ENCODE peak calls at places on chromosomes 12 and 14, in four cellular contexts. One of them, this sample, is unnamed.

GRCh38 chr14:57834001-57834598 is 31.8 kb downstream of the SLC35F4 start:
- DNase-seq in heart left ventricle: no peak
- DNase-seq in astrocyte of the spinal cord: peak; percentile 36
- DNase-seq in psoas muscle: no peak
- DNase-seq in this sample: no peak

GRCh38 chr14:89473979-89474378 is 56.9 kb upstream of the FOXN3 start:
- DNase-seq in astrocyte of the spinal cord: peak; percentile 41
- DNase-seq in heart left ventricle: no peak
- DNase-seq in psoas muscle: no peak
- DNase-seq in this sample: peak; percentile 29

GRCh38 chr12:6772331-6772695 is at the start of gene LAG3:
- DNase-seq in astrocyte of the spinal cord: no peak
- DNase-seq in psoas muscle: no peak
- DNase-seq in heart left ventricle: no peak
- DNase-seq in this sample: no peak

GRCh38 chr14:92726933-92727262 is 21.5 kb downstream of the LGMN start:
- DNase-seq in psoas muscle: no peak
- DNase-seq in astrocyte of the spinal cord: no peak
- DNase-seq in heart left ventricle: no peak
- DNase-seq in this sample: no peak

GRCh38 chr12:77841467-77842054 is 10.9 kb downstream of the NAV3 start:
- DNase-seq in astrocyte of the spinal cord: no peak
- DNase-seq in psoas muscle: no peak
- DNase-seq in heart left ventricle: peak; percentile 42
- DNase-seq in this sample: peak; percentile 63

GRCh38 chr14:32366256-32366655 is 37.2 kb downstream of the AKAP6 start:
- DNase-seq in astrocyte of the spinal cord: peak; percentile 86
- DNase-seq in psoas muscle: no peak
- DNase-seq in heart left ventricle: no peak
- DNase-seq in this sample: no peak

GRCh38 chr12:123828871-123829547 is 66.9 kb downstream of the DNAH10 start:
- DNase-seq in psoas muscle: no peak
- DNase-seq in heart left ventricle: no peak
- DNase-seq in astrocyte of the spinal cord: no peak
- DNase-seq in this sample: no peak

GRCh38 chr14:72262771-72263170 is 330.5 kb downstream of the RGS6 start:
- DNase-seq in astrocyte of the spinal cord: no peak
- DNase-seq in heart left ventricle: no peak
- DNase-seq in psoas muscle: no peak
- DNase-seq in this sample: no peak

GRCh38 chr14:32509632-32510187 is 180.6 kb downstream of the AKAP6 start:
- DNase-seq in heart left ventricle: peak; percentile 56
- DNase-seq in psoas muscle: peak; percentile 67
- DNase-seq in astrocyte of the spinal cord: peak; percentile 99
- DNase-seq in this sample: peak; percentile 93

GRCh38 chr14:39398382-39398781 is 33.9 kb downstream of the FBXO33 start:
- DNase-seq in heart left ventricle: no peak
- DNase-seq in psoas muscle: no peak
- DNase-seq in astrocyte of the spinal cord: no peak
- DNase-seq in this sample: no peak

GRCh38 chr14:48826058-48826457 is 760.1 kb downstream of the RPS29 start:
- DNase-seq in psoas muscle: no peak
- DNase-seq in astrocyte of the spinal cord: no peak
- DNase-seq in heart left ventricle: no peak
- DNase-seq in this sample: no peak

GRCh38 chr14:32263939-32264567 is 61.0 kb upstream of the RNU6-8 start:
- DNase-seq in psoas muscle: no peak
- DNase-seq in astrocyte of the spinal cord: no peak
- DNase-seq in heart left ventricle: no peak
- DNase-seq in this sample: no peak

GRCh38 chr12:109741286-109741969 is 27.8 kb downstream of the FAM222A start:
- DNase-seq in astrocyte of the spinal cord: no peak
- DNase-seq in heart left ventricle: no peak
- DNase-seq in psoas muscle: peak; percentile 5
- DNase-seq in this sample: no peak

GRCh38 chr12:20513189-20513588 is 144.9 kb downstream of the PDE3A start:
- DNase-seq in psoas muscle: no peak
- DNase-seq in astrocyte of the spinal cord: no peak
- DNase-seq in heart left ventricle: no peak
- DNase-seq in this sample: no peak

GRCh38 chr14:85444685-85445084 is 85.3 kb upstream of the FLRT2 start:
- DNase-seq in psoas muscle: no peak
- DNase-seq in astrocyte of the spinal cord: peak; percentile 70
- DNase-seq in heart left ventricle: peak; percentile 36
- DNase-seq in this sample: no peak

GRCh38 chr12:93573552-93574223 is 1.2 kb downstream of the SOCS2 start:
- DNase-seq in psoas muscle: no peak
- DNase-seq in astrocyte of the spinal cord: peak; percentile 40
- DNase-seq in heart left ventricle: peak; percentile 41
- DNase-seq in this sample: peak; percentile 66

GRCh38 chr12:12671850-12672660 is 23.9 kb downstream of the GPR19 start:
- DNase-seq in psoas muscle: no peak
- DNase-seq in heart left ventricle: no peak
- DNase-seq in astrocyte of the spinal cord: peak; percentile 44
- DNase-seq in this sample: peak; percentile 18

GRCh38 chr14:65849096-65849495 is 436.6 kb downstream of the FUT8 start:
- DNase-seq in astrocyte of the spinal cord: no peak
- DNase-seq in psoas muscle: no peak
- DNase-seq in heart left ventricle: no peak
- DNase-seq in this sample: no peak

GRCh38 chr14:36241183-36241582 is 64.7 kb upstream of the PTCSC3 start:
- DNase-seq in astrocyte of the spinal cord: no peak
- DNase-seq in psoas muscle: no peak
- DNase-seq in heart left ventricle: no peak
- DNase-seq in this sample: peak; percentile 37

GRCh38 chr14:76699901-76700590 is 61.2 kb upstream of the VASH1 start:
- DNase-seq in heart left ventricle: no peak
- DNase-seq in psoas muscle: no peak
- DNase-seq in astrocyte of the spinal cord: no peak
- DNase-seq in this sample: no peak

GRCh38 chr14:74502236-74503019 is 8.9 kb downstream of the ISCA2 start:
- DNase-seq in astrocyte of the spinal cord: no peak
- DNase-seq in heart left ventricle: no peak
- DNase-seq in psoas muscle: no peak
- DNase-seq in this sample: peak; percentile 44
- TF ChIP-seq CTCF in astrocyte of the spinal cord: peak; percentile 71
- TF ChIP-seq CTCF in heart left ventricle: peak; percentile 41
- TF ChIP-seq CTCF in psoas muscle: peak; percentile 14
- TF ChIP-seq CTCF in this sample: peak; percentile 80

GRCh38 chr14:74610866-74611671 is 968 bp downstream of the LTBP2 start:
- DNase-seq in psoas muscle: no peak
- DNase-seq in astrocyte of the spinal cord: peak; percentile 52
- DNase-seq in heart left ventricle: no peak
- DNase-seq in this sample: no peak
- H3K4me3 ChIP-seq in psoas muscle: peak overlapping the region; percentile 84
- H3K4me3 ChIP-seq in astrocyte of the spinal cord: peak overlapping the region; percentile 74
- H3K4me3 ChIP-seq in heart left ventricle: peak overlapping the region; percentile 53
- H3K4me3 ChIP-seq in this sample: peak overlapping the region; percentile 68

GRCh38 chr12:112421363-112421762 is 2.6 kb downstream of the PTPN11 start:
- DNase-seq in astrocyte of the spinal cord: no peak
- DNase-seq in heart left ventricle: no peak
- DNase-seq in psoas muscle: no peak
- DNase-seq in this sample: no peak

GRCh38 chr12:112420740-112421139 is 2.0 kb downstream of the PTPN11 start:
- DNase-seq in astrocyte of the spinal cord: no peak
- DNase-seq in psoas muscle: no peak
- DNase-seq in heart left ventricle: no peak
- DNase-seq in this sample: no peak

GRCh38 chr12:112418248-112418595 is 525 bp upstream of the PTPN11 start:
- DNase-seq in astrocyte of the spinal cord: no peak
- DNase-seq in psoas muscle: no peak
- DNase-seq in heart left ventricle: no peak
- DNase-seq in this sample: no peak

GRCh38 chr12:112418596-112419268 is at the start of gene PTPN11:
- DNase-seq in astrocyte of the spinal cord: peak; percentile 83
- DNase-seq in heart left ventricle: peak; percentile 88
- DNase-seq in psoas muscle: peak; percentile 91
- DNase-seq in this sample: peak; percentile 54

GRCh38 chr12:112419269-112420133 is 754 bp downstream of the PTPN11 start:
- DNase-seq in astrocyte of the spinal cord: peak; percentile 75
- DNase-seq in heart left ventricle: peak; percentile 67
- DNase-seq in psoas muscle: peak; percentile 79
- DNase-seq in this sample: peak; percentile 80
- TF ChIP-seq CTCF in astrocyte of the spinal cord: no peak
- TF ChIP-seq CTCF in heart left ventricle: no peak
- TF ChIP-seq CTCF in psoas muscle: no peak
- TF ChIP-seq CTCF in this sample: no peak

GRCh38 chr14:53943751-53944083 is 12.9 kb downstream of the BMP4 start:
- DNase-seq in astrocyte of the spinal cord: no peak
- DNase-seq in heart left ventricle: no peak
- DNase-seq in psoas muscle: no peak
- DNase-seq in this sample: no peak

GRCh38 chr14:53948181-53948884 is 8.3 kb downstream of the BMP4 start:
- DNase-seq in heart left ventricle: no peak
- DNase-seq in psoas muscle: no peak
- DNase-seq in astrocyte of the spinal cord: peak; percentile 17
- DNase-seq in this sample: no peak

GRCh38 chr14:53946404-53947400 is 9.9 kb downstream of the BMP4 start:
- DNase-seq in psoas muscle: no peak
- DNase-seq in astrocyte of the spinal cord: peak; percentile 46
- DNase-seq in heart left ventricle: no peak
- DNase-seq in this sample: no peak

GRCh38 chr14:53947452-53948180 is 9.0 kb downstream of the BMP4 start:
- DNase-seq in heart left ventricle: no peak
- DNase-seq in astrocyte of the spinal cord: peak; percentile 60
- DNase-seq in psoas muscle: no peak
- DNase-seq in this sample: no peak

DNA sequence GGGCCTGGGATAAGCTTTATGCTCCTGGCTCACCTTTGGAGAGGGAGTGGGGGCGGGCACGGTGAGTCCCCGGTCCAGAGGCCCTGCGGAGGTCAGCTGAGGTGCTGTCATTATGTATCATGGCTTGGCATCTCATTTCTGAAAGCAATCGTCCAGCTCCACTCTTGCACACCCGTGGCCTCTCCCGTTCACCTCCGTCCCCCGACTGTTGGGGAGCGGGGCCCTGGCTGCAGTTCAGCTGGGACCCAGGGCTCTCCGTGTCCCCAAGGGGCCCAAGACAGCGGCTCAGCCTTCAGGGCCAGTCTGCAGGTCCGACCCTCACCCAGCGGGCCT is 10.6 kb downstream of the BMP4 start:
- DNase-seq in heart left ventricle: no peak
- DNase-seq in astrocyte of the spinal cord: no peak
- DNase-seq in psoas muscle: no peak
- DNase-seq in this sample: no peak
- H3K4me3 ChIP-seq in heart left ventricle: no peak overlapping the region
- H3K4me3 ChIP-seq in astrocyte of the spinal cord: no peak overlapping the region
- H3K4me3 ChIP-seq in psoas muscle: no peak overlapping the region
- H3K4me3 ChIP-seq in this sample: no peak overlapping the region

GRCh38 chr12:108561852-108562347 is 496 bp upstream of the ISCU start:
- DNase-seq in astrocyte of the spinal cord: no peak
- DNase-seq in heart left ventricle: no peak
- DNase-seq in psoas muscle: no peak
- DNase-seq in this sample: no peak

GRCh38 chr12:108562348-108563134 is at the start of gene ISCU:
- DNase-seq in psoas muscle: peak; percentile 99
- DNase-seq in astrocyte of the spinal cord: peak; percentile 97
- DNase-seq in heart left ventricle: peak; percentile 97
- DNase-seq in this sample: peak; percentile 85

GRCh38 chr12:108560321-108560721 is 652 bp downstream of the SART3 start:
- DNase-seq in psoas muscle: no peak
- DNase-seq in heart left ventricle: no peak
- DNase-seq in astrocyte of the spinal cord: peak; percentile 37
- DNase-seq in this sample: peak; percentile 63

GRCh38 chr12:108560752-108561719 is at the start of gene SART3:
- DNase-seq in psoas muscle: peak; percentile 85
- DNase-seq in heart left ventricle: peak; percentile 74
- DNase-seq in astrocyte of the spinal cord: peak; percentile 93
- DNase-seq in this sample: peak; percentile 90

DNA sequence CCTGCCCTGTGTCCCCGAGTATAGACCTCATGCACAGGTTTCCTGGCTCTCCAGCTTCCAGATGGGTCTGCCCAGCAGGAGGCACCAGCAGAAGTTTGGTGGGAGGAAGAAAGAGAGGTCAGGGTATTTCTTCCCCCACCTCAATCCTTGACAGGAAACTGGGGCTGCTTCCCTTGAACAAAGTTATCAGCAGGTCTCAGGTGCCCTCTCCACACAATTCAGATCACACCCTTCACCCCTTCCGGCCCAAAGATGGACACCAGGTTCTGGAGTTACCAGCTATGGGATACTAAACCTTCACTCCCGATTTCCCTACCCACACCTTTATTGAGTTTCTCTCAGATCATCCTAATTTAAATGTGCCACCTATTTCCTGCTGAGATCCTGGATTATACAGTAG is 1.2 kb downstream of the SART3 start:
- DNase-seq in astrocyte of the spinal cord: no peak
- DNase-seq in heart left ventricle: no peak
- DNase-seq in psoas muscle: no peak
- DNase-seq in this sample: no peak
- TF ChIP-seq CTCF in astrocyte of the spinal cord: no peak
- TF ChIP-seq CTCF in heart left ventricle: no peak
- TF ChIP-seq CTCF in psoas muscle: no peak
- TF ChIP-seq CTCF in this sample: peak; percentile 17

GRCh38 chr14:101825797-101826196 is 64.3 kb downstream of the PPP2R5C start:
- DNase-seq in psoas muscle: no peak
- DNase-seq in heart left ventricle: no peak
- DNase-seq in astrocyte of the spinal cord: no peak
- DNase-seq in this sample: no peak

GRCh38 chr14:101821528-101821927 is 60.0 kb downstream of the PPP2R5C start:
- DNase-seq in astrocyte of the spinal cord: no peak
- DNase-seq in psoas muscle: no peak
- DNase-seq in heart left ventricle: no peak
- DNase-seq in this sample: no peak

GRCh38 chr14:101823511-101824120 is 62.1 kb downstream of the PPP2R5C start:
- DNase-seq in astrocyte of the spinal cord: no peak
- DNase-seq in heart left ventricle: no peak
- DNase-seq in psoas muscle: no peak
- DNase-seq in this sample: peak; percentile 18

GRCh38 chr14:101824339-101824727 is 62.8 kb downstream of the PPP2R5C start:
- DNase-seq in psoas muscle: no peak
- DNase-seq in heart left ventricle: no peak
- DNase-seq in astrocyte of the spinal cord: no peak
- DNase-seq in this sample: peak; percentile 69

GRCh38 chr14:101823081-101823480 is 61.6 kb downstream of the PPP2R5C start:
- DNase-seq in psoas muscle: no peak
- DNase-seq in heart left ventricle: no peak
- DNase-seq in astrocyte of the spinal cord: no peak
- DNase-seq in this sample: peak; percentile 26
- H3K4me3 ChIP-seq in psoas muscle: peak overlapping the region; percentile 52
- H3K4me3 ChIP-seq in heart left ventricle: no peak overlapping the region
- H3K4me3 ChIP-seq in astrocyte of the spinal cord: no peak overlapping the region
- H3K4me3 ChIP-seq in this sample: no peak overlapping the region

This sample was measured in bronchial epithelial cell.